ENCODE peak calls at places on chromosome 22, in eight cellular contexts. One of them, this sample, is unnamed.

GRCh38 chr22:20054034-20054427 is 26.0 kb upstream of the DGCR8 start:
- DNase-seq in iris pigment epithelial cell: no peak
- DNase-seq in CD4-positive, CD25-positive, alpha-beta regulatory T cell: no peak
- DNase-seq in ACHN: no peak
- DNase-seq in NCI-H146: no peak
- DNase-seq in activated CD4-positive, CD25-positive, alpha-beta regulatory T cell: no peak
- DNase-seq in stimulated activated CD8-positive, alpha-beta memory T cell treated with anti-CD3 and anti-CD28 coated beads, Interleukin-15, amount 100 ng/mL, for 24 hours: no peak
- DNase-seq in neural crest cell: no peak
- DNase-seq in this sample: no peak

GRCh38 chr22:20956258-20957117 is 10.6 kb upstream of the AIFM3 start:
- DNase-seq in iris pigment epithelial cell: peak; percentile 41
- DNase-seq in stimulated activated CD8-positive, alpha-beta memory T cell treated with anti-CD3 and anti-CD28 coated beads, Interleukin-15, amount 100 ng/mL, for 24 hours: no peak
- DNase-seq in ACHN: peak; percentile 56
- DNase-seq in neural crest cell: no peak
- DNase-seq in activated CD4-positive, CD25-positive, alpha-beta regulatory T cell: no peak
- DNase-seq in CD4-positive, CD25-positive, alpha-beta regulatory T cell: no peak
- DNase-seq in NCI-H146: no peak
- DNase-seq in this sample: no peak

GRCh38 chr22:30969532-30970355 is 679 bp downstream of the TUG1 start:
- DNase-seq in activated CD4-positive, CD25-positive, alpha-beta regulatory T cell: peak; percentile 31
- DNase-seq in iris pigment epithelial cell: peak; percentile 54
- DNase-seq in CD4-positive, CD25-positive, alpha-beta regulatory T cell: peak; percentile 43
- DNase-seq in ACHN: peak; percentile 46
- DNase-seq in NCI-H146: peak; percentile 30
- DNase-seq in stimulated activated CD8-positive, alpha-beta memory T cell treated with anti-CD3 and anti-CD28 coated beads, Interleukin-15, amount 100 ng/mL, for 24 hours: peak; percentile 13
- DNase-seq in neural crest cell: no peak
- DNase-seq in this sample: no peak

GRCh38 chr22:36184433-36185035 is 17.1 kb downstream of the APOL4 start:
- DNase-seq in stimulated activated CD8-positive, alpha-beta memory T cell treated with anti-CD3 and anti-CD28 coated beads, Interleukin-15, amount 100 ng/mL, for 24 hours: no peak
- DNase-seq in ACHN: no peak
- DNase-seq in activated CD4-positive, CD25-positive, alpha-beta regulatory T cell: no peak
- DNase-seq in NCI-H146: peak; percentile 60
- DNase-seq in iris pigment epithelial cell: peak; percentile 32
- DNase-seq in CD4-positive, CD25-positive, alpha-beta regulatory T cell: no peak
- DNase-seq in neural crest cell: no peak
- DNase-seq in this sample: peak; percentile 43

GRCh38 chr22:48906177-48906835 is 921.4 kb downstream of the BRD1 start:
- DNase-seq in NCI-H146: no peak
- DNase-seq in activated CD4-positive, CD25-positive, alpha-beta regulatory T cell: no peak
- DNase-seq in neural crest cell: no peak
- DNase-seq in iris pigment epithelial cell: no peak
- DNase-seq in stimulated activated CD8-positive, alpha-beta memory T cell treated with anti-CD3 and anti-CD28 coated beads, Interleukin-15, amount 100 ng/mL, for 24 hours: no peak
- DNase-seq in ACHN: no peak
- DNase-seq in CD4-positive, CD25-positive, alpha-beta regulatory T cell: no peak
- DNase-seq in this sample: no peak

GRCh38 chr22:37148031-37148651 is 1.6 kb downstream of the IL2RB start:
- DNase-seq in stimulated activated CD8-positive, alpha-beta memory T cell treated with anti-CD3 and anti-CD28 coated beads, Interleukin-15, amount 100 ng/mL, for 24 hours: no peak
- DNase-seq in activated CD4-positive, CD25-positive, alpha-beta regulatory T cell: no peak
- DNase-seq in CD4-positive, CD25-positive, alpha-beta regulatory T cell: peak; percentile 60
- DNase-seq in ACHN: no peak
- DNase-seq in neural crest cell: no peak
- DNase-seq in NCI-H146: no peak
- DNase-seq in iris pigment epithelial cell: no peak
- DNase-seq in this sample: no peak

GRCh38 chr22:36227806-36228205 is 11.5 kb downstream of the APOL2 start:
- DNase-seq in stimulated activated CD8-positive, alpha-beta memory T cell treated with anti-CD3 and anti-CD28 coated beads, Interleukin-15, amount 100 ng/mL, for 24 hours: no peak
- DNase-seq in ACHN: no peak
- DNase-seq in CD4-positive, CD25-positive, alpha-beta regulatory T cell: no peak
- DNase-seq in activated CD4-positive, CD25-positive, alpha-beta regulatory T cell: no peak
- DNase-seq in iris pigment epithelial cell: no peak
- DNase-seq in NCI-H146: no peak
- DNase-seq in neural crest cell: no peak
- DNase-seq in this sample: no peak

GRCh38 chr22:23124611-23125511 is 16.9 kb downstream of the RSPH14 start:
- DNase-seq in ACHN: no peak
- DNase-seq in iris pigment epithelial cell: no peak
- DNase-seq in CD4-positive, CD25-positive, alpha-beta regulatory T cell: no peak
- DNase-seq in neural crest cell: no peak
- DNase-seq in activated CD4-positive, CD25-positive, alpha-beta regulatory T cell: no peak
- DNase-seq in NCI-H146: no peak
- DNase-seq in stimulated activated CD8-positive, alpha-beta memory T cell treated with anti-CD3 and anti-CD28 coated beads, Interleukin-15, amount 100 ng/mL, for 24 hours: no peak
- DNase-seq in this sample: no peak

GRCh38 chr22:39013923-39014722 is at the start of gene APOBEC3C:
- DNase-seq in iris pigment epithelial cell: peak; percentile 94
- DNase-seq in neural crest cell: peak; percentile 40
- DNase-seq in activated CD4-positive, CD25-positive, alpha-beta regulatory T cell: peak; percentile 53
- DNase-seq in CD4-positive, CD25-positive, alpha-beta regulatory T cell: peak; percentile 65
- DNase-seq in NCI-H146: peak; percentile 49
- DNase-seq in stimulated activated CD8-positive, alpha-beta memory T cell treated with anti-CD3 and anti-CD28 coated beads, Interleukin-15, amount 100 ng/mL, for 24 hours: peak; percentile 40
- DNase-seq in ACHN: peak; percentile 87
- DNase-seq in this sample: no peak

GRCh38 chr22:27408068-27408467 is 393.5 kb downstream of the MN1 start:
- DNase-seq in neural crest cell: no peak
- DNase-seq in stimulated activated CD8-positive, alpha-beta memory T cell treated with anti-CD3 and anti-CD28 coated beads, Interleukin-15, amount 100 ng/mL, for 24 hours: no peak
- DNase-seq in activated CD4-positive, CD25-positive, alpha-beta regulatory T cell: no peak
- DNase-seq in NCI-H146: no peak
- DNase-seq in CD4-positive, CD25-positive, alpha-beta regulatory T cell: no peak
- DNase-seq in iris pigment epithelial cell: no peak
- DNase-seq in ACHN: no peak
- DNase-seq in this sample: no peak

GRCh38 chr22:17888855-17889254 is 114.6 kb upstream of the BID start:
- DNase-seq in iris pigment epithelial cell: peak; percentile 45
- DNase-seq in stimulated activated CD8-positive, alpha-beta memory T cell treated with anti-CD3 and anti-CD28 coated beads, Interleukin-15, amount 100 ng/mL, for 24 hours: no peak
- DNase-seq in CD4-positive, CD25-positive, alpha-beta regulatory T cell: no peak
- DNase-seq in ACHN: no peak
- DNase-seq in activated CD4-positive, CD25-positive, alpha-beta regulatory T cell: no peak
- DNase-seq in neural crest cell: no peak
- DNase-seq in NCI-H146: no peak
- DNase-seq in this sample: no peak